ENCODE peak calls at places on chromosome X, in ten cellular contexts. D is HS-5; Q is SK-N-SH; R is activated CD4-positive, alpha-beta memory T cell treated with anti-CD3 and anti-CD28 coated beads, Interleukin-2, amount 10 ng/mL, durations not matched to agents 7 days and 5 days; L is transverse colon; M is GM03348; A is NCI-H187; F is AG08395; V is LoVo; W is occipital lobe. E is an unnamed sample.

GRCh38 chrX:135340827-135341226 is 31.5 kb downstream of the ETDC start:
- DNase-seq in F (peak; percentile 61), W (no peak), L (no peak), M (peak; percentile 42), A (no peak), R (no peak), Q (peak; percentile 46), V (no peak), D (no peak), E (no peak)

GRCh38 chrX:42519666-42520231 is 258.2 kb downstream of the PPP1R2C start:
- DNase-seq in R (no peak), L (no peak), F (peak; percentile 54), W (no peak), Q (no peak), M (peak; percentile 36), V (peak; percentile 14), A (no peak), D (peak; percentile 10), E (no peak)

GRCh38 chrX:92232182-92232581 is 453.0 kb downstream of the PCDH11X start:
- DNase-seq in D (no peak), V (no peak), Q (peak; percentile 16), L (no peak), R (no peak), F (peak; percentile 2), M (no peak), W (no peak), A (no peak), E (no peak)

GRCh38 chrX:135089126-135089525 is 31.2 kb downstream of the ETDB start:
- DNase-seq in L (no peak), W (no peak), R (no peak), D (no peak), F (no peak), V (no peak), A (no peak), Q (no peak), M (no peak), E (no peak)

GRCh38 chrX:72621619-72622485 is 49.2 kb upstream of the HDAC8 start:
- DNase-seq in V (no peak), Q (no peak), W (no peak), A (no peak), L (no peak), F (peak; percentile 7), M (peak; percentile 3), D (peak; percentile 22), R (no peak), E (no peak)

GRCh38 chrX:11363069-11363594 is 69.9 kb downstream of the AMELX start:
- DNase-seq in Q (no peak), W (no peak), L (no peak), F (no peak), V (no peak), A (no peak), R (no peak), M (no peak), D (no peak), E (no peak)

GRCh38 chrX:100083146-100083715 is 326.8 kb downstream of the PCDH19 start:
- DNase-seq in W (no peak), F (no peak), A (no peak), D (no peak), V (no peak), L (no peak), R (no peak), M (no peak), Q (no peak), E (no peak)

GRCh38 chrX:1537031-1537715 is at the start of gene P2RY8:
- DNase-seq in Q (no peak), A (no peak), F (no peak), D (no peak), M (peak; percentile 13), L (peak; percentile 74), V (no peak), R (peak; percentile 87), W (no peak), E (peak; percentile 67)

GRCh38 chrX:13898603-13899002 is 81.7 kb upstream of the GPM6B start:
- DNase-seq in F (no peak), D (no peak), R (no peak), M (no peak), L (no peak), A (no peak), V (no peak), Q (no peak), W (no peak), E (no peak)

GRCh38 chrX:39309018-39309620 is 507.9 kb downstream of the MID1IP1 start:
- DNase-seq in M (no peak), V (peak; percentile 1), L (no peak), D (no peak), W (no peak), R (peak; percentile 22), F (no peak), Q (no peak), A (no peak), E (no peak)

E was measured in activated T-helper 1 cell treated with Interleukin-2 at 50 U/mL for 16 hours.